ENCODE peak calls at places on chromosomes 3 and 15, in four cellular contexts. Z, A, B and U are unnamed samples.

GRCh38 chr15:70427120-70427519 is 329.4 kb upstream of the TLE3 start:
- DNase-seq in B (no peak), Z (no peak), A (no peak), U (no peak)

GRCh38 chr3:110504401-110504800 is 567.2 kb upstream of the NECTIN3 start:
- DNase-seq in A (no peak), Z (no peak), B (no peak), U (no peak)

GRCh38 chr15:45640610-45641009 is 5.8 kb downstream of the SQOR start:
- DNase-seq in B (no peak), A (no peak), Z (no peak), U (no peak)

GRCh38 chr15:68311464-68311835 is 33.9 kb downstream of the FEM1B start:
- DNase-seq in A (no peak), B (no peak), Z (no peak), U (peak)

GRCh38 chr3:98750520-98750919 is 12.6 kb upstream of the ST3GAL6 start:
- DNase-seq in B (no peak), A (no peak), Z (no peak), U (no peak)

GRCh38 chr15:58110999-58111717 is 27.0 kb upstream of the AQP9 start:
- DNase-seq in A (no peak), Z (no peak), B (no peak), U (no peak)

GRCh38 chr3:64848822-64849221 is 161.0 kb upstream of the ADAMTS9 start:
- DNase-seq in Z (no peak), A (no peak), B (no peak), U (no peak)

GRCh38 chr15:67085818-67086649 is 20.6 kb downstream of the SMAD3 start:
- DNase-seq in Z (peak), A (no peak), B (peak), U (no peak)

GRCh38 chr3:100499651-100500050 is 7.2 kb downstream of the TMEM45A start:
- DNase-seq in Z (no peak), A (no peak), B (no peak), U (no peak)

GRCh38 chr3:69137006-69137405 is 14.6 kb upstream of the LMOD3 start:
- DNase-seq in Z (no peak), B (no peak), A (no peak), U (no peak)

GRCh38 chr3:43365601-43366305 is 79.4 kb downstream of the SNRK start:
- DNase-seq in Z (no peak), A (no peak), B (no peak), U (no peak)

GRCh38 chr15:70116317-70116716 is 18.6 kb upstream of the TLE3 start:
- DNase-seq in B (no peak), Z (no peak), A (no peak), U (no peak)

GRCh38 chr15:59862191-59863155 is 141.6 kb upstream of the FOXB1 start:
- DNase-seq in B (no peak), A (no peak), Z (no peak), U (no peak)

GRCh38 chr15:85045615-85046014 is 64.0 kb downstream of the PDE8A start:
- DNase-seq in B (no peak), A (no peak), Z (no peak), U (no peak)

GRCh38 chr15:96102631-96103030 is 227.9 kb upstream of the NR2F2 start:
- DNase-seq in B (no peak), Z (no peak), A (no peak), U (no peak)

GRCh38 chr15:58258501-58259274 is 120.5 kb downstream of the AQP9 start:
- DNase-seq in B (no peak), Z (no peak), A (no peak), U (no peak)

GRCh38 chr3:160312014-160312624 is 86.9 kb downstream of the C3orf80 start:
- DNase-seq in B (no peak), A (no peak), Z (no peak), U (no peak)

GRCh38 chr3:65672876-65673815 is 365.6 kb downstream of the MAGI1 start:
- DNase-seq in B (peak), Z (peak), A (peak), U (no peak)

GRCh38 chr3:63043631-63044030 is 168.4 kb upstream of the CADPS start:
- DNase-seq in Z (no peak), A (no peak), B (no peak), U (no peak)

GRCh38 chr15:50906954-50907865 is 1.3 kb upstream of the AP4E1 start:
- DNase-seq in A (no peak), Z (peak), B (peak), U (no peak)

GRCh38 chr15:58908550-58909309 is 24.7 kb downstream of the SLTM start:
- DNase-seq in B (no peak), A (no peak), Z (no peak), U (no peak)

GRCh38 chr3:124032351-124032880 is 40.5 kb upstream of the ROPN1 start:
- DNase-seq in B (no peak), Z (no peak), A (peak), U (no peak)

GRCh38 chr15:78968114-78968513 is 23.3 kb upstream of the CTSH start:
- DNase-seq in Z (no peak), B (no peak), A (no peak), U (no peak)

GRCh38 chr3:36317915-36318314 is 62.4 kb upstream of the STAC start:
- DNase-seq in A (no peak), B (no peak), Z (no peak), U (no peak)

GRCh38 chr3:196677353-196677752 is 34.7 kb downstream of the CEP19 start:
- DNase-seq in B (no peak), Z (no peak), A (no peak), U (no peak)

GRCh38 chr3:32643354-32643753 is 41.6 kb upstream of the CNOT10 start:
- DNase-seq in Z (no peak), A (no peak), B (no peak), U (no peak)

GRCh38 chr3:61617041-61617440 is 55.7 kb downstream of the PTPRG start:
- DNase-seq in B (no peak), A (no peak), Z (no peak), U (no peak)

GRCh38 chr15:74036271-74037170 is 42.0 kb downstream of the PML start:
- DNase-seq in A (no peak), Z (peak), B (no peak), U (no peak)

GRCh38 chr3:12994357-12994606 is 78.9 kb downstream of the IQSEC1 start:
- DNase-seq in Z (peak), B (peak), A (peak), U (no peak)

GRCh38 chr15:101625169-101625568 is 27.0 kb downstream of the TM2D3 start:
- DNase-seq in B (no peak), A (no peak), Z (no peak), U (no peak)

GRCh38 chr15:98568382-98569017 is 79.8 kb upstream of the IGF1R start:
- DNase-seq in A (no peak), B (no peak), Z (no peak), U (no peak)

GRCh38 chr15:96893159-96893906 is 562.8 kb downstream of the NR2F2 start:
- DNase-seq in A (no peak), Z (peak), B (peak), U (no peak)

GRCh38 chr3:141680620-141681389 is 57.3 kb upstream of the RNF7 start:
- DNase-seq in A (no peak), Z (peak), B (no peak), U (no peak)

GRCh38 chr15:58043192-58043903 is 22.2 kb downstream of the ALDH1A2 start:
- DNase-seq in A (peak), Z (peak), B (peak), U (no peak)

GRCh38 chr3:119981386-119981785 is 112.9 kb downstream of the GSK3B start:
- DNase-seq in B (no peak), Z (no peak), A (no peak), U (no peak)

GRCh38 chr3:7710284-7710683 is 791.3 kb upstream of the LMCD1 start:
- DNase-seq in Z (no peak), B (no peak), A (no peak), U (no peak)

GRCh38 chr3:94036909-94037507 is 8.6 kb upstream of the STX19 start:
- DNase-seq in B (peak), Z (no peak), A (no peak), U (no peak)

GRCh38 chr3:39568508-39568907 is 101.0 kb downstream of the MOBP start:
- DNase-seq in A (no peak), B (no peak), Z (no peak), U (no peak)

GRCh38 chr15:92091155-92091734 is 237.7 kb downstream of the SLCO3A1 start:
- DNase-seq in Z (peak), A (no peak), B (peak), U (peak)

GRCh38 chr3:113746955-113747718 is at the start of gene ATP6V1A:
- DNase-seq in B (peak), A (peak), Z (peak), U (no peak)

DNA sequence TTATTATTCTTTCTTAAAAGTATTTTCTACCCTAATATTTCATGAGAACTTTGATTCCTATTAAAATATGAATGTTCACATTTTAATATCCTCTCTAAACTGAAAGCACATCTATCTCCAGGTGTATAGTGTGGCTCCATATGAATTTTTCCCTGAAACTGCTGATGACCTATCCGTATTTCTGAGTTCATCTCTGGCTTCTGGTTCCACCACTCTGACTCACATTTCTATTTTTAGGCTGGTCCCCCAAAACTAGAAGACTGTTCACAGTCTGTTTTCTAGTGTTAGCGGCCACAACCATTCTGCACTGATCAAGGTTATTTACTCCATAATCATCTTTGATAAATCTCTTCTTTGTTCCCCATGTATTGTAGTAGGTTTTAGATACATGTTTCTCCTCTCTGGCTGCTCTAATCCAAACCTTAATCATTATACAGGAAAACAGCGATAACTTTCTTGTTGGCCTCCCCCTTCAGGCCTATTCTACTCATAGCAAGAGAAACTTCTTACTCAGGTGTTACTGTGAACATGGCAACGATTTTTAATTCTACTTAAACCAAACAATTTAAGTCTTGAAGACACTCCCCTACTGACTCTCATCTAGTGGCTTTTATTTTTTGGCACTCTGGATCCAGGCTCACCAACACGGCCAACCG is 12.8 kb downstream of the ADPGK start:
- DNase-seq in A (no peak), B (peak), Z (no peak), U (no peak)
- TF ChIP-seq CTCF in A (no peak), B (peak), Z (no peak), U (peak)

GRCh38 chr3:28317438-28318022 is 31.0 kb upstream of the ZCWPW2 start:
- DNase-seq in Z (peak), B (peak), A (no peak), U (no peak)
- TF ChIP-seq CTCF in Z (peak), B (peak), A (peak), U (peak)

DNA sequence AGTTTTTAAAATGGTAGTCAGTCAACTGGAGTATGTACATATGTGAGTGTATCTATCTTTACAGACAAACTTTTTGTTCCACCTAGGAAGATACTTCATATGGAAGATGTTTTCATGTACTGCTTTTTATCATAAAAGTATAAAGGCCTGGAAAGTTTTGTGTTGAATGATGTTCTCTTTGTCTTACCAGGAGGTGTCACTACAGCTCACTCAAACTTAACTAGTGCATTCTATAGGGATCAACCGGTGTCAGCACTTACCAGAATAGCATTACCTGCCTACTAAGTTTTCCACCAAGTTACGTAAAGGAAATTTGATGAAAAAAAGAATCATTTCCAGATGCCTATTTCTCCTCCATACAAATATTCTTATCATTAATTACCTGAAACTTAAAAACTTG is 522.6 kb upstream of the SEMA6D start:
- DNase-seq in A (no peak), B (peak), Z (no peak), U (no peak)
- TF ChIP-seq CTCF in A (peak), B (no peak), Z (no peak), U (peak)

GRCh38 chr3:53845103-53845880 is 927 bp downstream of the CHDH start:
- DNase-seq in Z (peak), B (peak), A (peak), U (no peak)

GRCh38 chr3:53844262-53845102 is 1.7 kb downstream of the CHDH start:
- DNase-seq in B (peak), Z (no peak), A (no peak), U (no peak)

GRCh38 chr3:53841296-53841695 is 4.9 kb downstream of the CHDH start:
- DNase-seq in B (no peak), Z (no peak), A (no peak), U (no peak)

GRCh38 chr3:53843195-53844177 is 2.7 kb downstream of the CHDH start:
- DNase-seq in B (peak), A (no peak), Z (no peak), U (no peak)

DNA sequence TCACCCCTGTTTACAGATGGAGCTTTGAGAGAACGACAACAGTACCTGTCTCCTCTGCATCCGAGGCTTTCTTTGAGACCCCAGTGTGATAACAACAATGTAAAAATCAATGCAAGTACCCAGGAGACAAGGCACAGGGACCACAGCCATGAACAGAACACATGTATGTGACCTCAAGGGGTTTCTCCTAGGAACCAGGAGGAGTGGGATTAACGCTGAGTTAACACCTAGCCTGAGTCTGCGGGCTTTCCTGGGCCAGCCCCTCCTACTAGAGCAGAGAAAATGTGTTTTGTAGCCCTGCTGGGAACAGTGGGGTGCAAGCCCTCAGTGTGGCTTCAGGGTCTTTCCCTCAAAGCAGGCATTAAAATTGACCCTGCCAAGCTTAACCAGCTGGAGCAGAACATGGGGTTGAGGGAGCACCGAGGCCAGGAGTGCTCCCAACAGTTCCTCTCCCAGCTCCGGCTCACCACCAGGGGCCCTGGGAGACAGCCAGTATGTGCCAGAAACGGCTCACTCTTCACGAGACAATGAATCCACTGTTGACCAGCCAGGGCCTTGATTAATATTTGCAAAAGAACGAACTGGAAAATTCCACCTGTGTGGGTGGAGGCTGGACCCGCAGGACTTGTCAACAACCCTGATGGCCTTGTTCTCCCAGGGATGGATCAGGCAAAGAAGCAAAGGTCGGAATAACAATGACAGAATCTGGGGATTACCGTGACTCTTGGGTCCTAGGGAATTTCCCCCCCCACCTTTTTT is 3.6 kb downstream of the CHDH start:
- DNase-seq in Z (peak), A (no peak), B (peak), U (no peak)
- TF ChIP-seq CTCF in Z (no peak), A (no peak), B (peak), U (peak)

GRCh38 chr3:133838296-133838789 is 32.7 kb downstream of the SRPRB start:
- DNase-seq in B (no peak), A (no peak), Z (no peak), U (no peak)

GRCh38 chr3:133835961-133836360 is 30.3 kb downstream of the SRPRB start:
- DNase-seq in B (no peak), Z (no peak), A (no peak), U (peak)

GRCh38 chr3:133837487-133838295 is 32.1 kb downstream of the SRPRB start:
- DNase-seq in Z (no peak), B (no peak), A (no peak), U (peak)

GRCh38 chr3:133835418-133835743 is 29.8 kb downstream of the SRPRB start:
- DNase-seq in A (no peak), Z (no peak), B (no peak), U (no peak)

GRCh38 chr3:133836497-133837158 is 31.0 kb downstream of the SRPRB start:
- DNase-seq in B (no peak), Z (no peak), A (no peak), U (peak)
- TF ChIP-seq CTCF in B (no peak), Z (no peak), A (no peak), U (no peak)

GRCh38 chr3:89955141-89955540 is 847.7 kb downstream of the EPHA3 start:
- DNase-seq in Z (no peak), A (no peak), B (no peak), U (no peak)
- TF ChIP-seq CTCF in Z (no peak), A (no peak), B (no peak), U (no peak)

GRCh38 chr3:154954750-154955149 is 125.4 kb upstream of the MME start:
- DNase-seq in Z (no peak), B (peak), A (no peak), U (no peak)
- TF ChIP-seq CTCF in Z (peak), B (peak), A (peak), U (peak)